ENCODE peak calls at places on chromosomes 16 and 17, in five cellular contexts. One of them, this sample, is unnamed.

GRCh38 chr17:42979511-42980273 is at the start of gene PTGES3L:
- DNase-seq in cardiac muscle cell: peak; percentile 93
- DNase-seq in retinal pigment epithelial cell: no peak
- DNase-seq in stomach: no peak
- DNase-seq in heart left ventricle: peak; percentile 79
- DNase-seq in this sample: no peak

GRCh38 chr17:28950752-28951427 is 428 bp downstream of the PHF12 start:
- DNase-seq in heart left ventricle: no peak
- DNase-seq in cardiac muscle cell: no peak
- DNase-seq in retinal pigment epithelial cell: no peak
- DNase-seq in stomach: no peak
- DNase-seq in this sample: no peak

GRCh38 chr17:79082311-79083190 is 7.9 kb downstream of the ENGASE start:
- DNase-seq in retinal pigment epithelial cell: no peak
- DNase-seq in heart left ventricle: peak; percentile 61
- DNase-seq in cardiac muscle cell: peak; percentile 39
- DNase-seq in stomach: peak; percentile 63
- DNase-seq in this sample: no peak

GRCh38 chr16:16154292-16154951 is 68.9 kb downstream of the ABCC6 start:
- DNase-seq in cardiac muscle cell: no peak
- DNase-seq in stomach: no peak
- DNase-seq in retinal pigment epithelial cell: no peak
- DNase-seq in heart left ventricle: no peak
- DNase-seq in this sample: no peak

GRCh38 chr16:25228372-25228771 is 11.6 kb downstream of the AQP8 start:
- DNase-seq in cardiac muscle cell: no peak
- DNase-seq in retinal pigment epithelial cell: no peak
- DNase-seq in heart left ventricle: no peak
- DNase-seq in stomach: no peak
- DNase-seq in this sample: no peak

GRCh38 chr16:50731130-50731988 is 10.5 kb upstream of the CYLD start:
- DNase-seq in stomach: no peak
- DNase-seq in heart left ventricle: no peak
- DNase-seq in cardiac muscle cell: peak; percentile 23
- DNase-seq in retinal pigment epithelial cell: no peak
- DNase-seq in this sample: no peak

GRCh38 chr17:9346296-9346926 is 229.2 kb downstream of the STX8 start:
- DNase-seq in retinal pigment epithelial cell: no peak
- DNase-seq in heart left ventricle: no peak
- DNase-seq in cardiac muscle cell: no peak
- DNase-seq in stomach: no peak
- DNase-seq in this sample: no peak

GRCh38 chr16:1401758-1402154 is 12.7 kb downstream of the UNKL start:
- DNase-seq in heart left ventricle: no peak
- DNase-seq in retinal pigment epithelial cell: no peak
- DNase-seq in cardiac muscle cell: no peak
- DNase-seq in stomach: no peak
- DNase-seq in this sample: no peak

GRCh38 chr17:77695386-77695785 is 263.1 kb upstream of the TNRC6C start:
- DNase-seq in stomach: no peak
- DNase-seq in heart left ventricle: no peak
- DNase-seq in retinal pigment epithelial cell: no peak
- DNase-seq in cardiac muscle cell: no peak
- DNase-seq in this sample: no peak

GRCh38 chr16:68492151-68492500 is 43.8 kb upstream of the SMPD3 start:
- DNase-seq in heart left ventricle: no peak
- DNase-seq in stomach: no peak
- DNase-seq in retinal pigment epithelial cell: no peak
- DNase-seq in cardiac muscle cell: no peak
- DNase-seq in this sample: no peak

GRCh38 chr17:79136596-79136995 is 62.0 kb downstream of the ENGASE start:
- DNase-seq in retinal pigment epithelial cell: no peak
- DNase-seq in heart left ventricle: no peak
- DNase-seq in cardiac muscle cell: no peak
- DNase-seq in stomach: no peak
- DNase-seq in this sample: no peak

GRCh38 chr17:74711058-74711824 is 1.5 kb downstream of the CD300LF start:
- DNase-seq in cardiac muscle cell: no peak
- DNase-seq in heart left ventricle: no peak
- DNase-seq in retinal pigment epithelial cell: no peak
- DNase-seq in stomach: no peak
- DNase-seq in this sample: no peak

GRCh38 chr17:44266402-44267164 is 1.4 kb downstream of the SLC4A1 start:
- DNase-seq in stomach: no peak
- DNase-seq in cardiac muscle cell: no peak
- DNase-seq in retinal pigment epithelial cell: no peak
- DNase-seq in heart left ventricle: no peak
- DNase-seq in this sample: no peak

GRCh38 chr17:52823155-52823554 is 664.6 kb upstream of the CA10 start:
- DNase-seq in heart left ventricle: no peak
- DNase-seq in stomach: no peak
- DNase-seq in retinal pigment epithelial cell: no peak
- DNase-seq in cardiac muscle cell: no peak
- DNase-seq in this sample: no peak

GRCh38 chr17:9645858-9646555 is 690 bp downstream of the USP43 start:
- DNase-seq in retinal pigment epithelial cell: no peak
- DNase-seq in cardiac muscle cell: peak; percentile 71
- DNase-seq in stomach: peak; percentile 79
- DNase-seq in heart left ventricle: peak; percentile 33
- DNase-seq in this sample: no peak

GRCh38 chr17:33848433-33848832 is 406.7 kb upstream of the CCL2 start:
- DNase-seq in retinal pigment epithelial cell: no peak
- DNase-seq in heart left ventricle: no peak
- DNase-seq in cardiac muscle cell: no peak
- DNase-seq in stomach: no peak
- DNase-seq in this sample: no peak

GRCh38 chr17:37391146-37391545 is 15.4 kb downstream of the C17orf78 start:
- DNase-seq in heart left ventricle: no peak
- DNase-seq in cardiac muscle cell: no peak
- DNase-seq in retinal pigment epithelial cell: no peak
- DNase-seq in stomach: no peak
- DNase-seq in this sample: no peak

GRCh38 chr17:60901222-60901621 is 223.6 kb downstream of the BCAS3 start:
- DNase-seq in stomach: no peak
- DNase-seq in heart left ventricle: no peak
- DNase-seq in retinal pigment epithelial cell: peak; percentile 31
- DNase-seq in cardiac muscle cell: no peak
- DNase-seq in this sample: no peak

GRCh38 chr17:19003966-19004600 is 481 bp downstream of the FAM83G start:
- DNase-seq in cardiac muscle cell: peak; percentile 18
- DNase-seq in heart left ventricle: no peak
- DNase-seq in stomach: peak; percentile 59
- DNase-seq in retinal pigment epithelial cell: no peak
- DNase-seq in this sample: no peak

GRCh38 chr16:19700319-19700781 is 17.7 kb downstream of the KNOP1 start:
- DNase-seq in stomach: no peak
- DNase-seq in retinal pigment epithelial cell: no peak
- DNase-seq in heart left ventricle: no peak
- DNase-seq in cardiac muscle cell: no peak
- DNase-seq in this sample: no peak

GRCh38 chr16:52499061-52499460 is 47.9 kb downstream of the TOX3 start:
- DNase-seq in stomach: no peak
- DNase-seq in cardiac muscle cell: no peak
- DNase-seq in retinal pigment epithelial cell: no peak
- DNase-seq in heart left ventricle: no peak
- DNase-seq in this sample: no peak

GRCh38 chr16:20799599-20799998 is 6.7 kb downstream of the ERI2 start:
- DNase-seq in stomach: no peak
- DNase-seq in cardiac muscle cell: peak; percentile 56
- DNase-seq in heart left ventricle: no peak
- DNase-seq in retinal pigment epithelial cell: no peak
- DNase-seq in this sample: no peak

GRCh38 chr16:51982715-51983680 is 563.9 kb downstream of the TOX3 start:
- DNase-seq in heart left ventricle: no peak
- DNase-seq in retinal pigment epithelial cell: peak; percentile 39
- DNase-seq in stomach: peak; percentile 52
- DNase-seq in cardiac muscle cell: peak; percentile 85
- DNase-seq in this sample: peak; percentile 41

GRCh38 chr16:87324411-87325275 is 7.5 kb upstream of the C16orf95 start:
- DNase-seq in stomach: no peak
- DNase-seq in retinal pigment epithelial cell: no peak
- DNase-seq in heart left ventricle: peak; percentile 38
- DNase-seq in cardiac muscle cell: peak; percentile 63
- DNase-seq in this sample: no peak

GRCh38 chr17:8225813-8226535 is 15.6 kb upstream of the AURKB start:
- DNase-seq in cardiac muscle cell: peak; percentile 36
- DNase-seq in stomach: peak; percentile 39
- DNase-seq in heart left ventricle: peak; percentile 50
- DNase-seq in retinal pigment epithelial cell: no peak
- DNase-seq in this sample: no peak

GRCh38 chr16:81008151-81008789 is 1.3 kb downstream of the CENPN start:
- DNase-seq in heart left ventricle: no peak
- DNase-seq in retinal pigment epithelial cell: no peak
- DNase-seq in cardiac muscle cell: no peak
- DNase-seq in stomach: no peak
- DNase-seq in this sample: no peak

GRCh38 chr17:18100616-18101015 is 7.9 kb upstream of the MYO15A start:
- DNase-seq in retinal pigment epithelial cell: no peak
- DNase-seq in stomach: no peak
- DNase-seq in heart left ventricle: no peak
- DNase-seq in cardiac muscle cell: no peak
- DNase-seq in this sample: no peak

GRCh38 chr17:66299721-66300120 is 2.7 kb upstream of the PRKCA start:
- DNase-seq in heart left ventricle: no peak
- DNase-seq in retinal pigment epithelial cell: no peak
- DNase-seq in stomach: no peak
- DNase-seq in cardiac muscle cell: no peak
- DNase-seq in this sample: no peak

GRCh38 chr17:66301864-66302741 is at the start of gene PRKCA:
- DNase-seq in heart left ventricle: peak; percentile 89
- DNase-seq in retinal pigment epithelial cell: no peak
- DNase-seq in cardiac muscle cell: peak; percentile 87
- DNase-seq in stomach: peak; percentile 81
- DNase-seq in this sample: no peak

GRCh38 chr17:66302761-66303626 is 581 bp downstream of the PRKCA start:
- DNase-seq in heart left ventricle: peak; percentile 66
- DNase-seq in cardiac muscle cell: peak; percentile 73
- DNase-seq in retinal pigment epithelial cell: peak; percentile 47
- DNase-seq in stomach: peak; percentile 68
- DNase-seq in this sample: no peak

GRCh38 chr17:66300956-66301355 is 1.5 kb upstream of the PRKCA start:
- DNase-seq in cardiac muscle cell: no peak
- DNase-seq in stomach: no peak
- DNase-seq in retinal pigment epithelial cell: no peak
- DNase-seq in heart left ventricle: no peak
- DNase-seq in this sample: no peak

DNA sequence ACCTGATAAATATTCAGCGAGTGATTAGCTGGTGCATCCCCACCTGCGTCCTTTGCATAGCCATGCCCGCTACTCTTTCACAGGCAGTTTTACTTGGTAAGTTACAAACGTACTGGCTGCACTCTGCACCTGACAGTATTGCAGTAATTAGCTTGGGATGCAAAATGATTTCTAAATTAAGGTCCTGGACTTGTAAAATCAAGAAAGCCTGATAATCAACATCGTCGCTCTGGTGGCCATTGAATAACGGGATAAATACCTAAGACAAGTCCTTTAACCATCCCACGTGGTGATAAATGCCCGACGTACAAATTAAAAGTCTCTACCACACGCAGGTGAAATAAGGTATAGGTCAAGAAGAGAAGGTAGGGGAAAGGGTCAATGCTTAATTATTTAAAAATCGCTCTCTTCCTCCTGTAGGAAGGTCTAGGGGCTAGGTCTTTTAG is 972 bp upstream of the PRKCA start:
- DNase-seq in stomach: no peak
- DNase-seq in retinal pigment epithelial cell: no peak
- DNase-seq in heart left ventricle: no peak
- DNase-seq in cardiac muscle cell: peak; percentile 1
- DNase-seq in this sample: no peak
- H3K4me3 ChIP-seq in stomach: peak overlapping the region; percentile 90
- H3K4me3 ChIP-seq in retinal pigment epithelial cell: peak overlapping the region; percentile 71
- H3K4me3 ChIP-seq in heart left ventricle: peak overlapping the region; percentile 89
- H3K4me3 ChIP-seq in cardiac muscle cell: peak overlapping the region; percentile 61
- H3K4me3 ChIP-seq in this sample: peak overlapping the region; percentile 64

DNA sequence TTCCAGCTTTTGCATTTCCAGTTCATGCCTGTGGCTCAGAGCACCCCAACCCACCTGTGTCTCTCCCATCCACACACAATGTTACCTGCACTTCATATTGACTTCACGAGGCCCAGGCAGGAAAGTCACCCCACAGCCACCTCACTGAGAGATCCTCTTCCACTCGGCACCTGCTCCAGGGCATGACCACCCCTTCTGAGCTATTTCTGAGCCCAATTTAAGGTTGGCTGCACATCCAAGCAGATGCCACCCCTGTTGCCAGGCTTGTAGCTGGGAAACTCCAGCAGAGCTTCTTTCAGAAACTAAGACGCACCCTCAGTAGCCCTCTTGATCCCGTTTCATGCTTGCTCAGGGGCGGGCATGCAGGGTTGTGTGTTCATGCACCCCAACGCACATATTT is 88.4 kb downstream of the SOCS1 start:
- DNase-seq in cardiac muscle cell: no peak
- DNase-seq in heart left ventricle: peak; percentile 10
- DNase-seq in retinal pigment epithelial cell: no peak
- DNase-seq in stomach: no peak
- DNase-seq in this sample: no peak
- TF ChIP-seq CTCF in cardiac muscle cell: no peak
- TF ChIP-seq CTCF in heart left ventricle: no peak
- TF ChIP-seq CTCF in retinal pigment epithelial cell: no peak
- TF ChIP-seq CTCF in stomach: no peak
- TF ChIP-seq CTCF in this sample: no peak

GRCh38 chr16:88780100-88781062 is 4.6 kb downstream of the PIEZO1 start:
- DNase-seq in stomach: no peak
- DNase-seq in retinal pigment epithelial cell: no peak
- DNase-seq in cardiac muscle cell: no peak
- DNase-seq in heart left ventricle: no peak
- DNase-seq in this sample: no peak
- H3K4me3 ChIP-seq in stomach: no peak overlapping the region
- H3K4me3 ChIP-seq in retinal pigment epithelial cell: no peak overlapping the region
- H3K4me3 ChIP-seq in cardiac muscle cell: no peak overlapping the region
- H3K4me3 ChIP-seq in heart left ventricle: peak overlapping the region; percentile 23
- H3K4me3 ChIP-seq in this sample: no peak overlapping the region

DNA sequence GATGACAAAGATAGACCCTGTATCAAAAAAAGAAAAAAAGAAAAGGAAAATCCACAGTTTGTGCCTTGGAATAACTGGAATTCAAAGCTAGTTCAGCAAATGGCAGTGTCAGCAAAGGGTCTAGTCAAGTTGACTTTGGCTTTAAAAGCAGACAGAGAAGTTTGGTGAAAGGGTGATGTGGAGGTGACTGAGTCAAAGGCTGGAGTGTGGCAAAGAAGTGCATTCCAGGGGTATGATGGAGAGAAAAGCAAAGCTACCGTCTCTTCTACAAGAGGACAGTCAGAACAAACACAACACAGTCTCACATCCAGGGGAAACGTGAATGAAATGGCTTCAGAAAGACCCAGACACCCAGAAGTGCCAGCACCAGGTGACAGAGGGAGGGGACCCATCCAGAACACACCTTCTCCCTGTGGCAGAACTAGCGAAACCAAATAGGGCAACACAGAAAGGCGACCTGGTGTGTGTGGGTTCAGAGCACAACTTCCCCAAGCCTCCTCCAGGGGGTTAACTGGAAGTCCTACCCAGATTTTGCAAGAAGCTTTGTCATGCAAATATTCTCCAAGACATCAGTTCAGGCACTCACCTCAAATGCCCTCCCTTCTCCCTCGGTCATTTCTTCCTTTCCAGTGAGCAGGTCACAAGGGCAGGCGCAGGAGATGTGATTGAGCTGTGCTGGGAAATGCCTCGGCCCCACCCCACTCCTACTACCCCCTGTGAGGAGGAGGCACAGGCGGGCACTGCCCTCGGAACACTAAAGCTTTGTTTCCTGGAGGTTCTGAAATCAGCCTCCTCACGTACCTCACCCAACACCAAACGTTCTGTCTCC is 481.9 kb downstream of the SOX9 start:
- DNase-seq in cardiac muscle cell: no peak
- DNase-seq in retinal pigment epithelial cell: peak; percentile 64
- DNase-seq in heart left ventricle: no peak
- DNase-seq in stomach: peak; percentile 47
- DNase-seq in this sample: no peak
- TF ChIP-seq CTCF in cardiac muscle cell: peak; percentile 41
- TF ChIP-seq CTCF in retinal pigment epithelial cell: peak; percentile 38
- TF ChIP-seq CTCF in heart left ventricle: no peak
- TF ChIP-seq CTCF in stomach: no peak
- TF ChIP-seq CTCF in this sample: peak; percentile 9